ENCODE peak calls at places on chromosomes 6 and 20, in nine cellular contexts. One of them, this sample, is unnamed.

GRCh38 chr20:1448081-1448627 is 18.5 kb downstream of the NSFL1C start:
- DNase-seq in fibroblast of mammary gland: no peak
- DNase-seq in cardiac fibroblast: no peak
- DNase-seq in A549: no peak
- DNase-seq in left ventricle myocardium inferior: no peak
- DNase-seq in HFFc6: no peak
- DNase-seq in Panc1: no peak
- DNase-seq in OCI-LY7: no peak
- DNase-seq in fibroblast of lung: no peak
- DNase-seq in this sample: no peak

GRCh38 chr6:53035549-53036213 is 29.5 kb upstream of the FBXO9 start:
- DNase-seq in fibroblast of mammary gland: peak; percentile 41
- DNase-seq in cardiac fibroblast: peak; percentile 20
- DNase-seq in A549: no peak
- DNase-seq in left ventricle myocardium inferior: no peak
- DNase-seq in HFFc6: no peak
- DNase-seq in Panc1: no peak
- DNase-seq in OCI-LY7: no peak
- DNase-seq in fibroblast of lung: peak; percentile 54
- DNase-seq in this sample: no peak

GRCh38 chr6:141244366-141244765 is 888.4 kb upstream of the GJE1 start:
- DNase-seq in fibroblast of mammary gland: peak; percentile 55
- DNase-seq in cardiac fibroblast: no peak
- DNase-seq in A549: no peak
- DNase-seq in left ventricle myocardium inferior: no peak
- DNase-seq in HFFc6: no peak
- DNase-seq in Panc1: no peak
- DNase-seq in OCI-LY7: no peak
- DNase-seq in fibroblast of lung: peak; percentile 9
- DNase-seq in this sample: peak; percentile 17

GRCh38 chr6:90490030-90490429 is 96.8 kb downstream of the MAP3K7 start:
- DNase-seq in fibroblast of mammary gland: no peak
- DNase-seq in cardiac fibroblast: no peak
- DNase-seq in A549: no peak
- DNase-seq in left ventricle myocardium inferior: no peak
- DNase-seq in HFFc6: no peak
- DNase-seq in Panc1: no peak
- DNase-seq in OCI-LY7: no peak
- DNase-seq in fibroblast of lung: no peak
- DNase-seq in this sample: no peak

GRCh38 chr20:11796041-11796440 is 121.7 kb upstream of the BTBD3 start:
- DNase-seq in fibroblast of mammary gland: peak; percentile 38
- DNase-seq in cardiac fibroblast: no peak
- DNase-seq in A549: no peak
- DNase-seq in left ventricle myocardium inferior: no peak
- DNase-seq in HFFc6: no peak
- DNase-seq in Panc1: no peak
- DNase-seq in OCI-LY7: no peak
- DNase-seq in fibroblast of lung: peak; percentile 19
- DNase-seq in this sample: no peak

GRCh38 chr6:125088963-125089362 is 64.6 kb upstream of the TPD52L1 start:
- DNase-seq in fibroblast of mammary gland: no peak
- DNase-seq in cardiac fibroblast: no peak
- DNase-seq in A549: no peak
- DNase-seq in left ventricle myocardium inferior: no peak
- DNase-seq in HFFc6: no peak
- DNase-seq in Panc1: no peak
- DNase-seq in OCI-LY7: no peak
- DNase-seq in fibroblast of lung: no peak
- DNase-seq in this sample: no peak

GRCh38 chr6:166006593-166007301 is 160.9 kb downstream of the TBXT start:
- DNase-seq in fibroblast of mammary gland: peak; percentile 76
- DNase-seq in cardiac fibroblast: peak; percentile 68
- DNase-seq in A549: peak; percentile 88
- DNase-seq in left ventricle myocardium inferior: no peak
- DNase-seq in HFFc6: no peak
- DNase-seq in Panc1: no peak
- DNase-seq in OCI-LY7: no peak
- DNase-seq in fibroblast of lung: peak; percentile 88
- DNase-seq in this sample: no peak

GRCh38 chr6:25010917-25011625 is 75.3 kb upstream of the RIPOR2 start:
- DNase-seq in fibroblast of mammary gland: peak; percentile 68
- DNase-seq in cardiac fibroblast: peak; percentile 71
- DNase-seq in A549: no peak
- DNase-seq in left ventricle myocardium inferior: no peak
- DNase-seq in HFFc6: peak; percentile 37
- DNase-seq in Panc1: no peak
- DNase-seq in OCI-LY7: no peak
- DNase-seq in fibroblast of lung: peak; percentile 68
- DNase-seq in this sample: no peak

GRCh38 chr6:6688283-6688682 is 99.8 kb downstream of the LY86 start:
- DNase-seq in fibroblast of mammary gland: no peak
- DNase-seq in cardiac fibroblast: peak; percentile 20
- DNase-seq in A549: no peak
- DNase-seq in left ventricle myocardium inferior: no peak
- DNase-seq in HFFc6: no peak
- DNase-seq in Panc1: no peak
- DNase-seq in OCI-LY7: no peak
- DNase-seq in fibroblast of lung: peak; percentile 25
- DNase-seq in this sample: no peak

GRCh38 chr20:53513489-53514298 is 79.9 kb downstream of the ZNF217 start:
- DNase-seq in fibroblast of mammary gland: no peak
- DNase-seq in cardiac fibroblast: no peak
- DNase-seq in A549: no peak
- DNase-seq in left ventricle myocardium inferior: no peak
- DNase-seq in HFFc6: no peak
- DNase-seq in Panc1: no peak
- DNase-seq in OCI-LY7: no peak
- DNase-seq in fibroblast of lung: no peak
- DNase-seq in this sample: no peak

GRCh38 chr6:98769546-98769945 is 64.8 kb upstream of the POU3F2 start:
- DNase-seq in fibroblast of mammary gland: peak; percentile 11
- DNase-seq in cardiac fibroblast: peak; percentile 44
- DNase-seq in A549: peak; percentile 34
- DNase-seq in left ventricle myocardium inferior: no peak
- DNase-seq in HFFc6: no peak
- DNase-seq in Panc1: no peak
- DNase-seq in OCI-LY7: peak; percentile 27
- DNase-seq in fibroblast of lung: no peak
- DNase-seq in this sample: no peak

GRCh38 chr6:124984668-124985338 is 22.6 kb downstream of the RNF217 start:
- DNase-seq in fibroblast of mammary gland: no peak
- DNase-seq in cardiac fibroblast: peak; percentile 58
- DNase-seq in A549: no peak
- DNase-seq in left ventricle myocardium inferior: no peak
- DNase-seq in HFFc6: no peak
- DNase-seq in Panc1: no peak
- DNase-seq in OCI-LY7: no peak
- DNase-seq in fibroblast of lung: peak; percentile 53
- DNase-seq in this sample: no peak

GRCh38 chr20:58839474-58839874 is 11.2 kb downstream of the GNAS-AS1 start:
- DNase-seq in fibroblast of mammary gland: peak; percentile 17
- DNase-seq in cardiac fibroblast: peak; percentile 26
- DNase-seq in A549: peak; percentile 70
- DNase-seq in left ventricle myocardium inferior: no peak
- DNase-seq in HFFc6: peak; percentile 6
- DNase-seq in Panc1: no peak
- DNase-seq in OCI-LY7: peak; percentile 37
- DNase-seq in fibroblast of lung: peak; percentile 26
- DNase-seq in this sample: peak; percentile 72

GRCh38 chr6:17998442-17998841 is 11.0 kb upstream of the KIF13A start:
- DNase-seq in fibroblast of mammary gland: peak; percentile 62
- DNase-seq in cardiac fibroblast: peak; percentile 38
- DNase-seq in A549: no peak
- DNase-seq in left ventricle myocardium inferior: no peak
- DNase-seq in HFFc6: peak; percentile 60
- DNase-seq in Panc1: no peak
- DNase-seq in OCI-LY7: no peak
- DNase-seq in fibroblast of lung: no peak
- DNase-seq in this sample: no peak

GRCh38 chr6:124567401-124567800 is 394.8 kb upstream of the RNF217 start:
- DNase-seq in fibroblast of mammary gland: no peak
- DNase-seq in cardiac fibroblast: no peak
- DNase-seq in A549: no peak
- DNase-seq in left ventricle myocardium inferior: no peak
- DNase-seq in HFFc6: no peak
- DNase-seq in Panc1: no peak
- DNase-seq in OCI-LY7: no peak
- DNase-seq in fibroblast of lung: no peak
- DNase-seq in this sample: no peak

GRCh38 chr6:157096522-157096921 is 226.8 kb downstream of the TMEM242 start:
- DNase-seq in fibroblast of mammary gland: no peak
- DNase-seq in cardiac fibroblast: no peak
- DNase-seq in A549: no peak
- DNase-seq in left ventricle myocardium inferior: peak; percentile 24
- DNase-seq in HFFc6: no peak
- DNase-seq in Panc1: no peak
- DNase-seq in OCI-LY7: no peak
- DNase-seq in fibroblast of lung: no peak
- DNase-seq in this sample: no peak

GRCh38 chr6:142946924-142947701 is 2.1 kb upstream of the HIVEP2 start:
- DNase-seq in fibroblast of mammary gland: peak; percentile 77
- DNase-seq in cardiac fibroblast: peak; percentile 83
- DNase-seq in A549: peak; percentile 54
- DNase-seq in left ventricle myocardium inferior: peak; percentile 86
- DNase-seq in HFFc6: peak; percentile 24
- DNase-seq in Panc1: no peak
- DNase-seq in OCI-LY7: peak; percentile 75
- DNase-seq in fibroblast of lung: peak; percentile 42
- DNase-seq in this sample: peak; percentile 70

GRCh38 chr6:160861824-160862223 is 129.7 kb upstream of the MAP3K4 start:
- DNase-seq in fibroblast of mammary gland: no peak
- DNase-seq in cardiac fibroblast: no peak
- DNase-seq in A549: no peak
- DNase-seq in left ventricle myocardium inferior: no peak
- DNase-seq in HFFc6: no peak
- DNase-seq in Panc1: no peak
- DNase-seq in OCI-LY7: no peak
- DNase-seq in fibroblast of lung: no peak
- DNase-seq in this sample: no peak

GRCh38 chr6:2848851-2849250 is 7.2 kb upstream of the SERPINB1 start:
- DNase-seq in fibroblast of mammary gland: no peak
- DNase-seq in cardiac fibroblast: no peak
- DNase-seq in A549: no peak
- DNase-seq in left ventricle myocardium inferior: no peak
- DNase-seq in HFFc6: no peak
- DNase-seq in Panc1: no peak
- DNase-seq in OCI-LY7: peak; percentile 96
- DNase-seq in fibroblast of lung: no peak
- DNase-seq in this sample: no peak

GRCh38 chr6:11356404-11357155 is 124.1 kb upstream of the NEDD9 start:
- DNase-seq in fibroblast of mammary gland: no peak
- DNase-seq in cardiac fibroblast: peak; percentile 75
- DNase-seq in A549: no peak
- DNase-seq in left ventricle myocardium inferior: peak; percentile 24
- DNase-seq in HFFc6: no peak
- DNase-seq in Panc1: no peak
- DNase-seq in OCI-LY7: no peak
- DNase-seq in fibroblast of lung: no peak
- DNase-seq in this sample: no peak

GRCh38 chr6:30942338-30943060 is 1.7 kb downstream of the MUCL3 start:
- DNase-seq in fibroblast of mammary gland: peak; percentile 70
- DNase-seq in cardiac fibroblast: peak; percentile 90
- DNase-seq in A549: peak; percentile 87
- DNase-seq in left ventricle myocardium inferior: peak; percentile 65
- DNase-seq in HFFc6: peak; percentile 80
- DNase-seq in Panc1: peak; percentile 39
- DNase-seq in OCI-LY7: no peak
- DNase-seq in fibroblast of lung: peak; percentile 70
- DNase-seq in this sample: peak; percentile 91

GRCh38 chr6:148423601-148424270 is 81.1 kb downstream of the SASH1 start:
- DNase-seq in fibroblast of mammary gland: no peak
- DNase-seq in cardiac fibroblast: no peak
- DNase-seq in A549: no peak
- DNase-seq in left ventricle myocardium inferior: no peak
- DNase-seq in HFFc6: no peak
- DNase-seq in Panc1: no peak
- DNase-seq in OCI-LY7: peak; percentile 10
- DNase-seq in fibroblast of lung: peak; percentile 89
- DNase-seq in this sample: no peak

GRCh38 chr6:33298773-33299236 is at the start of gene RGL2:
- DNase-seq in fibroblast of mammary gland: no peak
- DNase-seq in cardiac fibroblast: no peak
- DNase-seq in A549: peak; percentile 40
- DNase-seq in left ventricle myocardium inferior: peak; percentile 91
- DNase-seq in HFFc6: no peak
- DNase-seq in Panc1: no peak
- DNase-seq in OCI-LY7: peak; percentile 79
- DNase-seq in fibroblast of lung: peak; percentile 55
- DNase-seq in this sample: peak; percentile 52

GRCh38 chr20:45080867-45081616 is 19.9 kb downstream of the KCNS1 start:
- DNase-seq in fibroblast of mammary gland: no peak
- DNase-seq in cardiac fibroblast: peak; percentile 27
- DNase-seq in A549: peak; percentile 16
- DNase-seq in left ventricle myocardium inferior: no peak
- DNase-seq in HFFc6: no peak
- DNase-seq in Panc1: no peak
- DNase-seq in OCI-LY7: peak; percentile 16
- DNase-seq in fibroblast of lung: peak; percentile 56
- DNase-seq in this sample: no peak
- TF ChIP-seq CTCF in fibroblast of mammary gland: peak; percentile 47
- TF ChIP-seq CTCF in cardiac fibroblast: peak; percentile 45
- TF ChIP-seq CTCF in A549: peak; percentile 21
- TF ChIP-seq CTCF in left ventricle myocardium inferior: peak; percentile 24
- TF ChIP-seq CTCF in HFFc6: peak; percentile 80
- TF ChIP-seq CTCF in Panc1: peak; percentile 45
- TF ChIP-seq CTCF in OCI-LY7: peak; percentile 71
- TF ChIP-seq CTCF in fibroblast of lung: peak; percentile 42
- TF ChIP-seq CTCF in this sample: peak; percentile 21

GRCh38 chr6:81752084-81752968 is at the start of gene TENT5A:
- DNase-seq in fibroblast of mammary gland: peak; percentile 88
- DNase-seq in cardiac fibroblast: peak; percentile 90
- DNase-seq in A549: peak; percentile 79
- DNase-seq in left ventricle myocardium inferior: peak; percentile 95
- DNase-seq in HFFc6: peak; percentile 92
- DNase-seq in Panc1: no peak
- DNase-seq in OCI-LY7: no peak
- DNase-seq in fibroblast of lung: peak; percentile 89
- DNase-seq in this sample: peak; percentile 86
- TF ChIP-seq CTCF in fibroblast of mammary gland: no peak
- TF ChIP-seq CTCF in cardiac fibroblast: peak; percentile 6
- TF ChIP-seq CTCF in A549: no peak
- TF ChIP-seq CTCF in left ventricle myocardium inferior: peak; percentile 31
- TF ChIP-seq CTCF in HFFc6: peak; percentile 47
- TF ChIP-seq CTCF in Panc1: no peak
- TF ChIP-seq CTCF in OCI-LY7: no peak
- TF ChIP-seq CTCF in fibroblast of lung: no peak
- TF ChIP-seq CTCF in this sample: no peak

GRCh38 chr6:88599561-88599960 is 363.9 kb downstream of the RNGTT start:
- DNase-seq in fibroblast of mammary gland: no peak
- DNase-seq in cardiac fibroblast: no peak
- DNase-seq in A549: no peak
- DNase-seq in left ventricle myocardium inferior: no peak
- DNase-seq in HFFc6: no peak
- DNase-seq in Panc1: no peak
- DNase-seq in OCI-LY7: peak; percentile 85
- DNase-seq in fibroblast of lung: no peak
- DNase-seq in this sample: no peak
- TF ChIP-seq CTCF in fibroblast of mammary gland: no peak
- TF ChIP-seq CTCF in cardiac fibroblast: no peak
- TF ChIP-seq CTCF in A549: no peak
- TF ChIP-seq CTCF in left ventricle myocardium inferior: no peak
- TF ChIP-seq CTCF in HFFc6: no peak
- TF ChIP-seq CTCF in Panc1: no peak
- TF ChIP-seq CTCF in OCI-LY7: peak; percentile 76
- TF ChIP-seq CTCF in fibroblast of lung: no peak
- TF ChIP-seq CTCF in this sample: no peak

GRCh38 chr6:127186889-127187288 is 68.4 kb downstream of the RSPO3 start:
- DNase-seq in fibroblast of mammary gland: no peak
- DNase-seq in cardiac fibroblast: peak; percentile 49
- DNase-seq in A549: peak; percentile 31
- DNase-seq in left ventricle myocardium inferior: peak; percentile 78
- DNase-seq in HFFc6: no peak
- DNase-seq in Panc1: peak; percentile 18
- DNase-seq in OCI-LY7: peak; percentile 21
- DNase-seq in fibroblast of lung: no peak
- DNase-seq in this sample: peak; percentile 54
- TF ChIP-seq CTCF in fibroblast of mammary gland: peak; percentile 55
- TF ChIP-seq CTCF in cardiac fibroblast: peak; percentile 46
- TF ChIP-seq CTCF in A549: peak; percentile 43
- TF ChIP-seq CTCF in left ventricle myocardium inferior: peak; percentile 65
- TF ChIP-seq CTCF in HFFc6: peak; percentile 65
- TF ChIP-seq CTCF in Panc1: peak; percentile 86
- TF ChIP-seq CTCF in OCI-LY7: peak; percentile 83
- TF ChIP-seq CTCF in fibroblast of lung: peak; percentile 24
- TF ChIP-seq CTCF in this sample: peak; percentile 50

This sample was measured in nephron progenitor cell.